ENCODE peak calls at places on chromosomes 5 and 9, in five cellular contexts. One of them, this sample, is unnamed.

GRCh38 chr5:71865202-71865601 is 146.1 kb downstream of the CARTPT start:
- DNase-seq in GM13976: no peak
- DNase-seq in activated CD8-positive, alpha-beta memory T cell treated with anti-CD3 and anti-CD28 coated beads for 24 hours: no peak
- DNase-seq in mucosa of gallbladder: no peak
- DNase-seq in cardiac muscle cell: peak
- DNase-seq in this sample: no peak

GRCh38 chr5:13567819-13568218 is 376.7 kb downstream of the DNAH5 start:
- DNase-seq in GM13976: no peak
- DNase-seq in activated CD8-positive, alpha-beta memory T cell treated with anti-CD3 and anti-CD28 coated beads for 24 hours: no peak
- DNase-seq in mucosa of gallbladder: no peak
- DNase-seq in cardiac muscle cell: no peak
- DNase-seq in this sample: no peak

GRCh38 chr5:141623197-141623596 is 4.4 kb upstream of the DIAPH1 start:
- DNase-seq in GM13976: peak
- DNase-seq in activated CD8-positive, alpha-beta memory T cell treated with anti-CD3 and anti-CD28 coated beads for 24 hours: peak
- DNase-seq in mucosa of gallbladder: no peak
- DNase-seq in cardiac muscle cell: no peak
- DNase-seq in this sample: no peak

GRCh38 chr9:101758300-101758930 is 20.0 kb upstream of the GRIN3A start:
- DNase-seq in GM13976: no peak
- DNase-seq in activated CD8-positive, alpha-beta memory T cell treated with anti-CD3 and anti-CD28 coated beads for 24 hours: no peak
- DNase-seq in mucosa of gallbladder: no peak
- DNase-seq in cardiac muscle cell: no peak
- DNase-seq in this sample: no peak

GRCh38 chr5:62283856-62284255 is 22.1 kb upstream of the KIF2A start:
- DNase-seq in GM13976: no peak
- DNase-seq in activated CD8-positive, alpha-beta memory T cell treated with anti-CD3 and anti-CD28 coated beads for 24 hours: no peak
- DNase-seq in mucosa of gallbladder: no peak
- DNase-seq in cardiac muscle cell: no peak
- DNase-seq in this sample: no peak

GRCh38 chr5:139808481-139809330 is 13.1 kb downstream of the PSD2 start:
- DNase-seq in GM13976: peak
- DNase-seq in activated CD8-positive, alpha-beta memory T cell treated with anti-CD3 and anti-CD28 coated beads for 24 hours: no peak
- DNase-seq in mucosa of gallbladder: no peak
- DNase-seq in cardiac muscle cell: peak
- DNase-seq in this sample: no peak

GRCh38 chr5:75510417-75510835 is 1.0 kb downstream of the CERT1 start:
- DNase-seq in GM13976: no peak
- DNase-seq in activated CD8-positive, alpha-beta memory T cell treated with anti-CD3 and anti-CD28 coated beads for 24 hours: no peak
- DNase-seq in mucosa of gallbladder: no peak
- DNase-seq in cardiac muscle cell: peak
- DNase-seq in this sample: no peak

GRCh38 chr9:110178281-110178680 is 29.7 kb downstream of the C9orf152 start:
- DNase-seq in GM13976: no peak
- DNase-seq in activated CD8-positive, alpha-beta memory T cell treated with anti-CD3 and anti-CD28 coated beads for 24 hours: no peak
- DNase-seq in mucosa of gallbladder: no peak
- DNase-seq in cardiac muscle cell: no peak
- DNase-seq in this sample: no peak

GRCh38 chr9:131707677-131708612 is 31.9 kb downstream of the RAPGEF1 start:
- DNase-seq in GM13976: no peak
- DNase-seq in activated CD8-positive, alpha-beta memory T cell treated with anti-CD3 and anti-CD28 coated beads for 24 hours: no peak
- DNase-seq in mucosa of gallbladder: peak
- DNase-seq in cardiac muscle cell: peak
- DNase-seq in this sample: no peak

GRCh38 chr5:139745121-139745799 is 50.3 kb upstream of the PSD2 start:
- DNase-seq in GM13976: no peak
- DNase-seq in activated CD8-positive, alpha-beta memory T cell treated with anti-CD3 and anti-CD28 coated beads for 24 hours: no peak
- DNase-seq in mucosa of gallbladder: no peak
- DNase-seq in cardiac muscle cell: peak
- DNase-seq in this sample: peak

GRCh38 chr9:100838857-100839256 is 189.7 kb upstream of the PLPPR1 start:
- DNase-seq in GM13976: no peak
- DNase-seq in activated CD8-positive, alpha-beta memory T cell treated with anti-CD3 and anti-CD28 coated beads for 24 hours: no peak
- DNase-seq in mucosa of gallbladder: no peak
- DNase-seq in cardiac muscle cell: no peak
- DNase-seq in this sample: no peak

GRCh38 chr5:135215617-135215995 is 181.6 kb upstream of the PITX1 start:
- DNase-seq in GM13976: no peak
- DNase-seq in activated CD8-positive, alpha-beta memory T cell treated with anti-CD3 and anti-CD28 coated beads for 24 hours: peak
- DNase-seq in mucosa of gallbladder: no peak
- DNase-seq in cardiac muscle cell: no peak
- DNase-seq in this sample: peak

GRCh38 chr5:20445326-20445860 is 457.4 kb upstream of the CDH18 start:
- DNase-seq in GM13976: no peak
- DNase-seq in activated CD8-positive, alpha-beta memory T cell treated with anti-CD3 and anti-CD28 coated beads for 24 hours: no peak
- DNase-seq in mucosa of gallbladder: no peak
- DNase-seq in cardiac muscle cell: no peak
- DNase-seq in this sample: no peak

GRCh38 chr5:14869286-14870164 is 2.1 kb downstream of the ANKH start:
- DNase-seq in GM13976: no peak
- DNase-seq in activated CD8-positive, alpha-beta memory T cell treated with anti-CD3 and anti-CD28 coated beads for 24 hours: no peak
- DNase-seq in mucosa of gallbladder: no peak
- DNase-seq in cardiac muscle cell: no peak
- DNase-seq in this sample: peak

GRCh38 chr9:21710792-21711191 is 91.6 kb upstream of the MTAP start:
- DNase-seq in GM13976: no peak
- DNase-seq in activated CD8-positive, alpha-beta memory T cell treated with anti-CD3 and anti-CD28 coated beads for 24 hours: no peak
- DNase-seq in mucosa of gallbladder: no peak
- DNase-seq in cardiac muscle cell: no peak
- DNase-seq in this sample: no peak

GRCh38 chr5:135340568-135340967 is 58.5 kb downstream of the MACROH2A1 start:
- DNase-seq in GM13976: no peak
- DNase-seq in activated CD8-positive, alpha-beta memory T cell treated with anti-CD3 and anti-CD28 coated beads for 24 hours: no peak
- DNase-seq in mucosa of gallbladder: no peak
- DNase-seq in cardiac muscle cell: no peak
- DNase-seq in this sample: no peak

GRCh38 chr9:98642661-98643312 is 65.9 kb downstream of the GABBR2 start:
- DNase-seq in GM13976: no peak
- DNase-seq in activated CD8-positive, alpha-beta memory T cell treated with anti-CD3 and anti-CD28 coated beads for 24 hours: no peak
- DNase-seq in mucosa of gallbladder: no peak
- DNase-seq in cardiac muscle cell: no peak
- DNase-seq in this sample: no peak

GRCh38 chr5:148428825-148429224 is 45.1 kb downstream of the FBXO38 start:
- DNase-seq in GM13976: no peak
- DNase-seq in activated CD8-positive, alpha-beta memory T cell treated with anti-CD3 and anti-CD28 coated beads for 24 hours: no peak
- DNase-seq in mucosa of gallbladder: no peak
- DNase-seq in cardiac muscle cell: no peak
- DNase-seq in this sample: no peak

GRCh38 chr5:11415751-11416150 is 488.5 kb downstream of the CTNND2 start:
- DNase-seq in GM13976: no peak
- DNase-seq in activated CD8-positive, alpha-beta memory T cell treated with anti-CD3 and anti-CD28 coated beads for 24 hours: no peak
- DNase-seq in mucosa of gallbladder: no peak
- DNase-seq in cardiac muscle cell: no peak
- DNase-seq in this sample: no peak

This sample was measured in colonic mucosa.